ENCODE peak calls at places on chromosomes 6 and 20, in six cellular contexts. E is GM12892, Q is GM12878, X is K562, U is H1, K is HepG2. R is an unnamed sample.

GRCh38 chr6:35425284-35425683 is 26.9 kb upstream of the FANCE start:
- DNase-seq in Q (no peak), U (no peak), E (no peak), K (no peak), X (no peak), R (no peak)

GRCh38 chr6:140105857-140106256 is 731.4 kb upstream of the CITED2 start:
- DNase-seq in X (peak; percentile 54), K (peak; percentile 39), E (no peak), U (peak; percentile 10), Q (no peak), R (no peak)

GRCh38 chr20:25548613-25549086 is 36.7 kb downstream of the NINL start:
- DNase-seq in U (no peak), Q (no peak), K (no peak), X (no peak), E (no peak), R (no peak)

GRCh38 chr6:19024737-19025136 is 637.6 kb downstream of the RNF144B start:
- DNase-seq in Q (no peak), X (no peak), E (no peak), U (no peak), K (peak; percentile 30), R (no peak)

GRCh38 chr6:127022297-127022696 is 96.2 kb upstream of the RSPO3 start:
- DNase-seq in K (peak; percentile 76), U (no peak), Q (no peak), E (no peak), X (no peak), R (no peak)

GRCh38 chr20:20201124-20201523 is 148.8 kb downstream of the CFAP61 start:
- DNase-seq in Q (no peak), K (no peak), X (no peak), E (no peak), U (no peak), R (no peak)

GRCh38 chr6:37791156-37791919 is 28.2 kb upstream of the ZFAND3 start:
- DNase-seq in X (peak; percentile 95), Q (peak; percentile 53), U (peak; percentile 87), K (peak; percentile 98), E (peak; percentile 71), R (peak; percentile 71)

GRCh38 chr6:27791182-27791939 is 120.8 kb downstream of the OR2B2 start:
- DNase-seq in K (peak; percentile 76), U (no peak), X (peak; percentile 73), E (no peak), Q (no peak), R (peak; percentile 33)

GRCh38 chr6:33840064-33840926 is 36.5 kb upstream of the MLN start:
- DNase-seq in K (peak; percentile 96), Q (peak; percentile 51), X (peak; percentile 93), U (no peak), E (peak; percentile 64), R (peak; percentile 71)

GRCh38 chr20:43386878-43387277 is 70.8 kb upstream of the SRSF6 start:
- DNase-seq in U (no peak), X (no peak), Q (no peak), K (no peak), E (no peak), R (no peak)
- TF ChIP-seq POLR2A in U (no peak), X (no peak), Q (no peak), K (no peak), E (no peak), R (no peak)

GRCh38 chr6:166768761-166769160 is 141.7 kb upstream of the RPS6KA2 start:
- DNase-seq in Q (no peak), K (no peak), X (no peak), U (no peak), E (no peak), R (no peak)

GRCh38 chr6:166769648-166770047 is 142.6 kb upstream of the RPS6KA2 start:
- DNase-seq in X (no peak), Q (no peak), E (no peak), K (no peak), U (no peak), R (no peak)

GRCh38 chr6:166772518-166772917 is 145.5 kb upstream of the RPS6KA2 start:
- DNase-seq in Q (no peak), K (no peak), X (no peak), E (no peak), U (no peak), R (no peak)

GRCh38 chr6:166771701-166772100 is 144.7 kb upstream of the RPS6KA2 start:
- DNase-seq in X (no peak), K (no peak), Q (no peak), U (no peak), E (no peak), R (no peak)

DNA sequence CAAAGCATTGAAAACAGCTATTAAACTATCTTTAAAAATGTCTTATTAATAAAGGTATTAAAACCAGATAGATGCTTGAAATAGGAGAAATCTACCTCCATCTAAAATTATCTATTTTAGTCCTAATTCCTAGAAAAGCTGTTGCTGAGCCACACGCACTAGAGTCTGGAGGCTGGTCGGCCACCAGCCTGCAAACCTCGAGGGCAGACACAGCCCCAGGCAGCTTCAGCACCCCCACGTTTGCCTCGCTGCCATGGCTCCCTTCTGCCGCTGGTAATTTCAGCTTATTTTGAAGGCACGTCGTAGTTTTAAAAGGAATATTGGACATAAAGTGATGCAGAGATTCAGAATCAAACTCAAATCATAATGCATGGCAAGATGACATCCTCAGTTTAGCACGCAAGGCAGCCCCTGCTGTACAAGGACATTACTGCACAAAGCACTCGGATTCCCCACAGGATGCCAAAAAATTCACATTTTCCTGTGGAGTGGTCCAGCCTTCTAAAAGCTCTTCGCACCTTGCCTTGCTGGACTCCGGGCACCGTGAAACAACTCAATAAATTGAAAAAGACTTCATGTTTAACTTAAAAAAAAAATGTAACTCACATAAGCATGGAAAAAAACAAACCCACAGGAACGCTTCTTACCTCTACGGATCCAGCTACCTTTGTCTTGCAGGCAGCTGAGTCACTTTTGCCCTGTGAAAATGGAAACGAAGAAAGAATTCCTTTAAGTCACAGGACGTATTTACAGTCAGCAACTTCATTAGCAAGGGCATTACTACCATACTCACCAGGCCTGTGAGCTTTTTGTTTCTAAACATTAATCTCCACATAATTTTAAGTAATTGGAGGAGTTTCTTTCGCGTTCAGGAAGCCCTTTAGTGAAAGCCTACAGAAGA is 143.4 kb upstream of the RPS6KA2 start:
- DNase-seq in X (no peak), K (no peak), U (no peak), E (no peak), Q (no peak), R (no peak)
- TF ChIP-seq TAF1 in X (no peak), K (no peak), U (no peak), E (no peak), Q (no peak), R (no peak)

GRCh38 chr6:14642106-14642505 is 524.5 kb downstream of the CD83 start:
- DNase-seq in E (no peak), U (no peak), Q (no peak), K (no peak), X (no peak), R (no peak)

GRCh38 chr6:14652536-14652935 is 535.0 kb downstream of the CD83 start:
- DNase-seq in K (no peak), U (no peak), X (no peak), Q (no peak), E (no peak), R (no peak)

GRCh38 chr6:14645221-14645620 is 527.6 kb downstream of the CD83 start:
- DNase-seq in K (no peak), E (no peak), U (no peak), X (no peak), Q (no peak), R (no peak)

GRCh38 chr6:14642842-14643241 is 525.3 kb downstream of the CD83 start:
- DNase-seq in X (no peak), K (no peak), U (no peak), Q (no peak), E (no peak), R (no peak)

GRCh38 chr6:14647311-14647710 is 529.7 kb downstream of the CD83 start:
- DNase-seq in K (no peak), U (no peak), E (no peak), Q (no peak), X (no peak), R (no peak)
- TF ChIP-seq POLR2AphosphoS5 in K (no peak), U (no peak), E (no peak), Q (no peak), X (no peak), R (no peak)

GRCh38 chr20:58112017-58112781 is 116.3 kb downstream of the ANKRD60 start:
- DNase-seq in X (no peak), U (no peak), Q (peak; percentile 55), K (no peak), E (no peak), R (no peak)
- TF ChIP-seq POLR2A in X (no peak), U (no peak), Q (no peak), K (no peak), E (no peak), R (no peak)

GRCh38 chr6:5634525-5634924 is 372.2 kb downstream of the NRN1 start:
- DNase-seq in U (no peak), X (no peak), Q (no peak), E (no peak), K (no peak), R (no peak)
- TF ChIP-seq TAF1 in U (no peak), X (no peak), Q (no peak), E (no peak), K (no peak), R (no peak)

GRCh38 chr20:2658414-2659354 is 5.3 kb downstream of the IDH3B start:
- DNase-seq in E (no peak), U (no peak), K (peak; percentile 40), X (peak; percentile 17), Q (no peak), R (no peak)

GRCh38 chr20:2655331-2656116 is 3.1 kb downstream of the NOP56 start:
- DNase-seq in E (no peak), X (no peak), U (no peak), K (no peak), Q (no peak), R (no peak)

GRCh38 chr20:2656471-2657117 is 4.2 kb downstream of the NOP56 start:
- DNase-seq in U (no peak), K (no peak), X (no peak), Q (no peak), E (no peak), R (no peak)

GRCh38 chr20:2657674-2658073 is 5.2 kb downstream of the NOP56 start:
- DNase-seq in X (no peak), E (no peak), K (no peak), U (no peak), Q (no peak), R (no peak)

GRCh38 chr20:2657241-2657640 is 4.8 kb downstream of the NOP56 start:
- DNase-seq in X (peak; percentile 4), E (no peak), U (no peak), K (no peak), Q (no peak), R (no peak)
- TF ChIP-seq POLR2AphosphoS5 in X (no peak), E (no peak), U (peak; percentile 56), K (no peak), Q (peak; percentile 60), R (peak; percentile 59)